ENCODE peak calls at places on chromosomes 3 and 15, in nine cellular contexts. K is fibroblast of lung, M is IMR-90, P is neural progenitor cell, H is kidney, A is DND-41, Q is H1, Z is PC-3, S is H9. J is an unnamed sample.
A peak's percentile ranks its signal among the peaks of the same experiment; 100 is the strongest.

GRCh38 chr3:197730200-197730599 is 6.5 kb downstream of the RUBCN start:
- DNase-seq in K (peak; percentile 84), M (peak; percentile 82), P (no peak), H (no peak), A (no peak), Q (no peak), Z (peak; percentile 83), S (no peak), J (no peak)

GRCh38 chr15:55586808-55587207 is 1.3 kb downstream of the PYGO1 start:
- DNase-seq in K (peak; percentile 13), M (peak; percentile 1), P (no peak), H (no peak), A (no peak), Q (no peak), Z (no peak), S (no peak), J (no peak)

GRCh38 chr3:81446806-81447205 is 314.6 kb downstream of the GBE1 start:
- DNase-seq in K (no peak), M (no peak), P (no peak), H (no peak), A (no peak), Q (no peak), Z (no peak), S (no peak), J (no peak)

GRCh38 chr3:52456169-52456799 is 880 bp downstream of the NISCH start:
- DNase-seq in K (peak; percentile 41), M (peak; percentile 20), P (peak; percentile 52), H (peak; percentile 75), A (peak; percentile 58), Q (no peak), Z (no peak), S (peak; percentile 45), J (peak; percentile 67)

GRCh38 chr3:39524107-39524506 is 56.6 kb downstream of the MOBP start:
- DNase-seq in K (no peak), M (no peak), P (peak; percentile 13), H (no peak), A (no peak), Q (no peak), Z (no peak), S (no peak), J (no peak)

GRCh38 chr3:168865022-168865551 is 769.4 kb upstream of the GOLIM4 start:
- DNase-seq in K (peak; percentile 67), M (peak; percentile 48), P (peak; percentile 24), H (no peak), A (no peak), Q (no peak), Z (peak; percentile 80), S (no peak), J (no peak)

GRCh38 chr3:87350367-87351199 is 74.2 kb upstream of the POU1F1 start:
- DNase-seq in K (peak; percentile 60), M (peak; percentile 47), P (peak; percentile 68), H (no peak), A (peak; percentile 30), Q (no peak), Z (peak; percentile 80), S (no peak), J (no peak)

GRCh38 chr3:134685881-134686802 is 35.3 kb upstream of the KY start:
- DNase-seq in K (peak; percentile 73), M (peak; percentile 95), P (no peak), H (no peak), A (no peak), Q (no peak), Z (peak; percentile 72), S (no peak), J (no peak)

GRCh38 chr15:70259640-70260066 is 161.9 kb upstream of the TLE3 start:
- DNase-seq in K (no peak), M (no peak), P (peak; percentile 57), H (peak; percentile 58), A (peak; percentile 26), Q (no peak), Z (no peak), S (peak; percentile 64), J (peak; percentile 80)

GRCh38 chr3:170117134-170117533 is 64.4 kb downstream of the PHC3 start:
- DNase-seq in K (no peak), M (no peak), P (peak; percentile 8), H (no peak), A (no peak), Q (no peak), Z (peak; percentile 26), S (no peak), J (peak; percentile 52)

GRCh38 chr15:60673918-60674558 is 195.1 kb upstream of the ICE2 start:
- DNase-seq in K (peak; percentile 91), M (peak; percentile 96), P (no peak), H (no peak), A (no peak), Q (no peak), Z (peak; percentile 80), S (no peak), J (no peak)

GRCh38 chr3:65577875-65578274 is 460.8 kb downstream of the MAGI1 start:
- DNase-seq in K (peak; percentile 19), M (no peak), P (no peak), H (no peak), A (no peak), Q (no peak), Z (no peak), S (no peak), J (no peak)

GRCh38 chr3:68893600-68894239 is 38.6 kb downstream of the TAFA4 start:
- DNase-seq in K (peak; percentile 65), M (peak; percentile 44), P (peak; percentile 54), H (no peak), A (no peak), Q (no peak), Z (peak; percentile 49), S (no peak), J (no peak)

GRCh38 chr15:25243800-25244097 is 195.1 kb downstream of the UBE3A start:
- DNase-seq in K (no peak), M (no peak), P (no peak), H (no peak), A (no peak), Q (no peak), Z (no peak), S (peak; percentile 8), J (no peak)
- H3K9me3 ChIP-seq in K (no peaks in the 10 kb centered on the region), M (peaks cover 67% of the 10 kb centered on the region), P (no peaks in the 10 kb centered on the region), H (peaks cover 11% of the 10 kb centered on the region), A (peaks cover 16% of the 10 kb centered on the region), Q (peaks cover 98% of the 10 kb centered on the region), Z (peaks cover 5% of the 10 kb centered on the region), S (peaks cover 49% of the 10 kb centered on the region), J (no peaks in the 10 kb centered on the region)

GRCh38 chr3:98555025-98555379 is 23.2 kb downstream of the GPR15 start:
- DNase-seq in K (no peak), M (no peak), P (no peak), H (no peak), A (no peak), Q (no peak), Z (peak; percentile 41), S (no peak), J (no peak)
- H3K9ac ChIP-seq in K (no peak overlapping the region), M (no peak overlapping the region), P (no peak overlapping the region), H (no peak overlapping the region), A (no peak overlapping the region), Q (no peak overlapping the region), Z (no peak overlapping the region), S (no peak overlapping the region), J (no peak overlapping the region)

GRCh38 chr3:132064114-132064513 is 29.3 kb upstream of the CPNE4 start:
- DNase-seq in K (no peak), M (no peak), P (peak; percentile 50), H (no peak), A (no peak), Q (peak; percentile 5), Z (no peak), S (peak; percentile 46), J (peak; percentile 81)
- TF ChIP-seq CTCF in K (no peak), M (no peak), P (no peak), H (no peak), A (no peak), Q (no peak), Z (no peak), S (no peak), J (no peak)

GRCh38 chr15:25062551-25063430 is 108.0 kb downstream of the SNRPN start:
- DNase-seq in K (no peak), M (no peak), P (no peak), H (no peak), A (no peak), Q (no peak), Z (no peak), S (no peak), J (peak; percentile 28)
- H3K9me3 ChIP-seq in K (peaks cover 55% of the 10 kb centered on the region), M (peaks cover 100% of the 10 kb centered on the region), P (peaks cover 23% of the 10 kb centered on the region), H (peaks cover 100% of the 10 kb centered on the region), A (peaks cover 98% of the 10 kb centered on the region), Q (peaks cover 99% of the 10 kb centered on the region), Z (peaks cover 71% of the 10 kb centered on the region), S (peaks cover 100% of the 10 kb centered on the region), J (peaks cover 100% of the 10 kb centered on the region)

DNA sequence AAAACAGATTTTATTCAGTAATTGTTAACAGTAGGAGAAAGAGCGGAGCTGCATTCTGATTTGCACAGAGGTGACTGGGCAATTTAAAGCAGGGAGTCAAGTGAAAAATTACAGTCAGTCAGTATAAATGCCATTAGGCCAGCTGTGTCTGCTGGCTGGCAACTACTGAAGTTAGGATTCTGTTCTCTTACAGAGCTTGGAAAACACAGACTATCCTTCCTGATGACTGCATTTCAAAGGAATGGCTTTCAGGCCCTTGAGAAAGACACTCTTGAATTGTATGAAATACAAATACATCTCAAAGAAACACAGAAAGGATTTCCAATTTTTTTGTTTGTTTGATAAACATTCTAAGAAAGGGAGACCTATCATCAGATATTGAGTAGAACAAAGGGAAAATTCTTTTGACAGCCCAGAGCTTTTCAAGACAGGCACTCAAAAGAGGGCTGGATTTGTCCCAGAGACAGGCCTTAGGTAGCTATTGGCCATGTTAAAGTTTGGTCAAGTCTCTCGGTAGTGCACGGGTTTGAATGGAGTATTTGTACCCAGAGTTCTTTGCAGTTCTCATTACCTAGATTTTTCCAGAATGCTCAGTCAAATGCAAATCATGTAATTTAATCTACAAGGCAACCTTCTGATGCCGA is 551.2 kb upstream of the CCDC54 start:
- DNase-seq in K (peak; percentile 70), M (peak; percentile 86), P (peak; percentile 13), H (no peak), A (no peak), Q (no peak), Z (peak; percentile 12), S (no peak), J (no peak)
- H3K9ac ChIP-seq in K (no peak overlapping the region), M (no peak overlapping the region), P (no peak overlapping the region), H (no peak overlapping the region), A (peak overlapping the region; percentile 61), Q (no peak overlapping the region), Z (no peak overlapping the region), S (no peak overlapping the region), J (peak overlapping the region; percentile 7)

DNA sequence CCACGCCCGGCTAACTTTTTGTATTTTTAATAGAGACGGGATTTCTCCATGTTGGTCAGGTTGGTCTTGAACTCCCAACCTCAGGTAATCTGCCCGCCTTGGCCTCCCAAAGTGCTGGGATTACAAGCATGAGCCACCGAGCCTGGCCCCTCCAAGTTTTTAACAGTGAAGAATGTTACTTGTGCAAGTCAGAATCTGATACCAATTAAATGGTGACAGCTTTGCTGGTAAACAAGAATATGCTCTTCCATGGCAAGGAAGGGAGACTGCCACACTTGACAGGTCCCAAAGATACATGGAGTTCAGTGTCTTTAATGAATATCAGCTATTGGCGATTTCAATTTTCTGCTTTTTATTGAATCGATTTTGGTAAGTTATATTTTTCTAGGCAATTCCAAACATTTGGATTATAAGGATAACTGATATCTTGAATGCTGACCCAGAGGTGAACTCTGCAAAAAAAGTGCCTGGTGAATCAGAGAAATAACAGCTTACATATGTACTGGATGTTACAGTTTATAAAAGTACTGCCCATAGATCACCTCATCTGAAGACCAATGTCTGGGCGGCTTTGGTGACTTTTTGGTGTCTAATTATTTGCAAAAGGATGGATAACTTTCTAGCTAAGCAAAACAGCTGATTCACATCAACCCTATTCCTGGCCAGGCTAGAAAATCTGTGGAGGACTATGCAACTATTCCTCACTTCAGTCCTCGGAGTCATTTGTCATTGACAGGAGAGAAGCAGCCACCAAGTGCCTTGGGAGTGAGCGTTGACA is 1.2 kb downstream of the PARP16 start:
- DNase-seq in K (peak; percentile 19), M (peak; percentile 58), P (no peak), H (no peak), A (no peak), Q (no peak), Z (no peak), S (no peak), J (no peak)
- TF ChIP-seq CTCF in K (no peak), M (no peak), P (no peak), H (no peak), A (no peak), Q (no peak), Z (no peak), S (no peak), J (no peak)

J was measured in endodermal cell.